ENCODE peak calls at places on chromosomes 7 and 10, in seven cellular contexts. F is MM.1S; M is activated effector memory CD4-positive, alpha-beta T cell treated with Interleukin-2 at 50 U/mL for 16 hours; Y is Daoy; V is HepG2; N is AG04450; B is IMR-90. G is an unnamed sample.

GRCh38 chr7:21967500-21968099 is 21.9 kb upstream of the CDCA7L start:
- DNase-seq in F (no peak), M (no peak), Y (peak; percentile 46), V (no peak), N (no peak), B (no peak), G (no peak)

GRCh38 chr10:22027666-22028238 is 24.2 kb upstream of the DNAJC1 start:
- DNase-seq in F (no peak), M (no peak), Y (no peak), V (no peak), N (no peak), B (no peak), G (no peak)

GRCh38 chr7:116766881-116767280 is 94.9 kb downstream of the MET start:
- DNase-seq in F (no peak), M (no peak), Y (no peak), V (peak; percentile 58), N (no peak), B (no peak), G (no peak)

GRCh38 chr10:127228195-127228785 is 31.9 kb upstream of the INSYN2A start:
- DNase-seq in F (no peak), M (no peak), Y (no peak), V (peak; percentile 23), N (no peak), B (peak; percentile 4), G (no peak)

GRCh38 chr7:146119016-146119415 is 2.4 kb downstream of the CNTNAP2 start:
- DNase-seq in F (no peak), M (no peak), Y (no peak), V (no peak), N (no peak), B (no peak), G (peak; percentile 12)

GRCh38 chr10:120251821-120252220 is 205.2 kb upstream of the PLPP4 start:
- DNase-seq in F (no peak), M (no peak), Y (no peak), V (no peak), N (no peak), B (no peak), G (no peak)

GRCh38 chr7:50446542-50446960 is 3.6 kb downstream of the FIGNL1 start:
- DNase-seq in F (no peak), M (no peak), Y (peak; percentile 95), V (peak; percentile 39), N (peak; percentile 21), B (peak; percentile 76), G (no peak)

GRCh38 chr10:63611078-63611477 is 89.9 kb downstream of the REEP3 start:
- DNase-seq in F (no peak), M (no peak), Y (no peak), V (no peak), N (no peak), B (peak; percentile 52), G (no peak)

GRCh38 chr10:75818552-75818951 is 387.1 kb downstream of the LRMDA start:
- DNase-seq in F (no peak), M (no peak), Y (no peak), V (no peak), N (no peak), B (no peak), G (no peak)

GRCh38 chr10:58488921-58489320 is 23.8 kb upstream of the BICC1 start:
- DNase-seq in F (no peak), M (no peak), Y (peak; percentile 29), V (no peak), N (no peak), B (peak; percentile 69), G (no peak)